ENCODE peak calls at places on chromosome 1, in ten cellular contexts. A, K, H, O, N, G, Q, B, E and P are unnamed samples. For H3K36me3, the result is how much of the 10 kb centered on the place peaks cover.

GRCh38 chr1:240806201-240806745 is 194.3 kb upstream of the GREM2 start:
- DNase-seq in Q (no peak), H (no peak), O (no peak), K (no peak), N (peak), B (peak), G (no peak), E (no peak), A (no peak), P (no peak)

GRCh38 chr1:213564215-213564659 is 423.5 kb upstream of the PROX1 start:
- DNase-seq in E (no peak), B (peak), Q (no peak), H (no peak), A (no peak), O (no peak), K (no peak), G (peak), N (no peak), P (peak)

GRCh38 chr1:183093821-183094287 is 70.6 kb downstream of the LAMC1 start:
- DNase-seq in K (no peak), A (no peak), B (peak), G (no peak), O (no peak), H (no peak), N (peak), Q (no peak), E (no peak), P (no peak)

GRCh38 chr1:13830170-13830569 is 130.2 kb downstream of the PRDM2 start:
- DNase-seq in E (no peak), Q (no peak), G (no peak), H (no peak), N (no peak), O (no peak), B (no peak), K (no peak), A (no peak), P (no peak)

GRCh38 chr1:110134050-110134595 is 16.2 kb upstream of the SLC6A17 start:
- DNase-seq in N (peak), H (no peak), A (no peak), G (no peak), Q (no peak), E (no peak), K (no peak), B (no peak), O (no peak), P (no peak)

GRCh38 chr1:93349231-93350135 is 3.8 kb downstream of the DR1 start:
- DNase-seq in H (no peak), E (no peak), N (no peak), B (peak), K (no peak), O (no peak), Q (no peak), G (no peak), A (no peak), P (no peak)

GRCh38 chr1:23657659-23658275 is 33.8 kb upstream of the RPL11 start:
- DNase-seq in H (no peak), B (peak), E (peak), K (no peak), Q (no peak), N (peak), G (peak), O (no peak), A (peak), P (peak)

GRCh38 chr1:91730781-91731732 is 154.9 kb downstream of the TGFBR3 start:
- DNase-seq in O (peak), A (no peak), B (peak), E (no peak), N (peak), K (no peak), G (peak), H (peak), Q (peak), P (no peak)

GRCh38 chr1:37306461-37306860 is 167.9 kb upstream of the ZC3H12A start:
- DNase-seq in H (no peak), G (no peak), O (no peak), N (no peak), A (no peak), B (no peak), K (no peak), Q (no peak), E (no peak), P (no peak)

GRCh38 chr1:243483084-243483845 is 227.4 kb downstream of the SDCCAG8 start:
- DNase-seq in B (no peak), H (no peak), A (no peak), N (no peak), Q (peak), O (no peak), E (peak), G (no peak), K (no peak), P (no peak)

GRCh38 chr1:26268290-26269197 is 11.3 kb upstream of the SH3BGRL3 start:
- DNase-seq in B (no peak), H (no peak), Q (no peak), E (no peak), G (no peak), A (no peak), N (no peak), O (no peak), K (no peak), P (no peak)

GRCh38 chr1:26263212-26263611 is 16.7 kb upstream of the SH3BGRL3 start:
- DNase-seq in Q (no peak), O (no peak), A (no peak), H (no peak), G (no peak), B (no peak), K (no peak), E (no peak), N (no peak), P (no peak)

GRCh38 chr1:26274801-26275425 is 5.0 kb upstream of the SH3BGRL3 start:
- DNase-seq in A (peak), B (peak), Q (no peak), E (no peak), K (no peak), H (no peak), N (peak), O (no peak), G (no peak), P (no peak)

GRCh38 chr1:26265405-26265804 is 14.5 kb upstream of the SH3BGRL3 start:
- DNase-seq in B (no peak), G (no peak), O (no peak), E (no peak), A (no peak), H (no peak), Q (no peak), N (no peak), K (no peak), P (no peak)

GRCh38 chr1:26269198-26269550 is 10.7 kb upstream of the SH3BGRL3 start:
- DNase-seq in Q (no peak), N (no peak), E (no peak), K (no peak), O (no peak), G (no peak), H (no peak), B (no peak), A (no peak), P (no peak)
- H3K36me3 ChIP-seq in Q (under half), N (under half), E (under half), K (under half), O (under half), G (under half), H (under half), B (half or more), A (under half), P (under half)

GRCh38 chr1:35850716-35851115 is 32.3 kb upstream of the AGO1 start:
- DNase-seq in E (no peak), K (no peak), Q (no peak), G (no peak), H (no peak), B (no peak), O (no peak), A (no peak), N (no peak), P (no peak)

GRCh38 chr1:35850051-35850450 is 33.0 kb upstream of the AGO1 start:
- DNase-seq in O (no peak), G (no peak), Q (no peak), B (no peak), K (no peak), E (no peak), N (no peak), H (no peak), A (no peak), P (no peak)

GRCh38 chr1:35845766-35846165 is 37.2 kb upstream of the AGO1 start:
- DNase-seq in Q (no peak), B (no peak), O (no peak), E (no peak), N (peak), A (no peak), G (no peak), K (no peak), H (no peak), P (no peak)

GRCh38 chr1:35844826-35845225 is 37.0 kb downstream of the AGO4 start:
- DNase-seq in E (no peak), Q (no peak), A (no peak), O (no peak), H (no peak), G (no peak), B (no peak), K (no peak), N (no peak), P (no peak)

GRCh38 chr1:35847935-35848565 is 35.0 kb upstream of the AGO1 start:
- DNase-seq in K (no peak), B (no peak), N (no peak), O (no peak), A (no peak), Q (no peak), G (no peak), E (no peak), H (no peak), P (no peak)
- H3K27ac ChIP-seq in K (no peak), B (no peak), N (no peak), O (no peak), A (no peak), Q (peak), G (no peak), E (no peak), H (no peak), P (no peak)

DNA sequence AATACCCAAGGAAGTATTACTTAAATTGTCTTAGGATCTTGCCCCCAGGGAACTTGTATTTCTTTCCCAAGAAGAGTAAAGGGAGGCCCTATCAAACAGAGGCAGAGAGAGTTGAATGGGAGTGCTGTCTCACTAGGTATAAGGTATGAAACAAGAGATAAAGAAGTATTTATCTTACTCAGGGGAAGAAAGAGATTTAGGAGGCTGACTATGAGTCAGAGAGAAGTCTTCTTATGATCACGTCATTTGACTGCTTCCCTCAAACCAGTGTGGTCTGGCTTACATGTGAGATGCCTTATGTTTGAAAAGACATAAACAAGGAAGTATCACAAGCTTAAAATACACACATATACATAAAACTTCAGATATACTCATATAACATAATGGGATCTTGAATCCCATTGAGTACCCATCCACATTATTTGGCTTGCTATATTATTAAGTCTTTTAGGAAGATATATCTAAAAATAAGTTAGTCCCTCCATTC is 29.6 kb downstream of the DUSP10 start:
- DNase-seq in G (peak), B (peak), K (peak), E (no peak), H (no peak), A (peak), N (peak), Q (no peak), O (peak), P (no peak)
- H3K36me3 ChIP-seq in G (under half), B (under half), K (under half), E (under half), H (under half), A (under half), N (under half), Q (under half), O (under half), P (under half)

DNA sequence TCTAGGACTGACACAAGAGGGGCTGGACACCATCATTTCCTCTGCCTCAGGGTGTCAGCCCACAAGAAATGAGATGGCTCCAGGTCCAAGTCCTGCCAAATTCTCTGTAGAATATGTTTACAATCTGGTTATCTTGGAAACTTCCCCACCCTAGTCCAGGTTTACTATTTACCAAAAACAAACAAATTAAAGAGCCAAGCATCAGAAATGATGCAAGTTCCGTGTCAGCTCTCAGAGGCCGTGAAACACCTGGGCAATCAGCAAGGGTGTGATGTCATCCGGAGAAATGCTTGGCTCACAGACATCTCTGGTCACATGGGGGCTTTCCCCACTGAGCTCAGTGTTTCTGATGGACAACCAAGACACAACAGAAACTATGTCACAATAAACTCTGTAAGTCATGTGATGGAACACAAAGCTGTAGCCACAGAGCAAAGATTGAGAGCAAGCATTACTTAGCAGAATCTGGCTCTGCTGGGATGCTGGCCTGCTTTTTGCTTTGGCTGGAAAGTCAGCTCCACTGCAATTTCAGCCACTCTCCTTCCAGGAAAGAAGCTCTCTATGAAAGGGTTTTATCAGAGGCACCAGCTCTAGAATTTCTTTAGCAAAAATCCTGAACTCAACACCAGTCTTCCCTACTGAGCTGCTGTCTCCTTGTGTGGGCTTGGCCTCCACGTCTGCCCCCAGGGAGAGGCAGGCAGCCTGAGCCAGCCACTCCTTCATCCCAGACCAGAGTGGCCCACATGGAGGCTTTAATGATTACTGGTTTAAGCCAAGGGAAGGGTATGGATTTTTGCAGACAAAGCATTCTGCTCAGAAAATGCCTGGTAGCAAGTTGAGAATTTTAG is 55.9 kb downstream of the NENF start:
- DNase-seq in N (peak), H (peak), K (no peak), E (no peak), A (peak), B (peak), G (peak), Q (peak), O (peak), P (peak)
- H3K27ac ChIP-seq in N (peak), H (peak), K (no peak), E (no peak), A (peak), B (peak), G (peak), Q (peak), O (no peak), P (peak)

GRCh38 chr1:39006726-39007645 is 15.9 kb downstream of the AKIRIN1 start:
- DNase-seq in O (no peak), K (no peak), A (no peak), E (no peak), G (no peak), Q (no peak), B (no peak), H (no peak), N (no peak), P (no peak)
- H3K36me3 ChIP-seq in O (under half), K (half or more), A (half or more), E (under half), G (under half), Q (half or more), B (under half), H (under half), N (under half), P (under half)

GRCh38 chr1:28323720-28324119 is 5.1 kb upstream of the MED18 start:
- DNase-seq in N (no peak), Q (no peak), H (no peak), E (no peak), O (no peak), B (no peak), K (no peak), G (no peak), A (no peak), P (no peak)

GRCh38 chr1:28326505-28326904 is 2.3 kb upstream of the MED18 start:
- DNase-seq in K (no peak), G (no peak), E (no peak), A (no peak), O (no peak), H (no peak), B (no peak), Q (no peak), N (no peak), P (no peak)

GRCh38 chr1:28329395-28330153 is 734 bp downstream of the MED18 start:
- DNase-seq in A (peak), N (peak), G (peak), O (no peak), E (peak), Q (peak), K (no peak), B (peak), H (peak), P (peak)

GRCh38 chr1:28328228-28328648 is 602 bp upstream of the MED18 start:
- DNase-seq in B (no peak), Q (no peak), K (no peak), N (no peak), O (no peak), A (no peak), E (no peak), H (no peak), G (no peak), P (no peak)

GRCh38 chr1:28326980-28327379 is 1.9 kb upstream of the MED18 start:
- DNase-seq in Q (no peak), E (no peak), G (peak), H (no peak), A (no peak), O (no peak), K (no peak), N (peak), B (peak), P (no peak)
- H3K27ac ChIP-seq in Q (no peak), E (no peak), G (peak), H (no peak), A (no peak), O (no peak), K (no peak), N (no peak), B (no peak), P (no peak)